ENCODE peak calls at places on chromosomes 3 and 15, in eight cellular contexts. N, S, A, B, W, E, Y and H are unnamed samples.

GRCh38 chr3:106025151-106025722 is 156.4 kb upstream of the CBLB start:
- DNase-seq in E (peak), S (peak), N (peak), W (no peak), Y (no peak), A (no peak), B (no peak), H (no peak)

GRCh38 chr3:147793841-147794240 is 384.7 kb downstream of the ZIC1 start:
- DNase-seq in W (no peak), S (no peak), E (no peak), A (no peak), B (no peak), N (no peak), Y (no peak), H (no peak)

GRCh38 chr3:71117572-71118247 is 465.8 kb downstream of the FOXP1 start:
- DNase-seq in W (no peak), Y (no peak), A (no peak), B (no peak), S (no peak), E (peak), N (no peak), H (no peak)

GRCh38 chr3:51330046-51330445 is 55.0 kb upstream of the MANF start:
- DNase-seq in S (no peak), A (no peak), E (no peak), N (no peak), B (no peak), W (no peak), Y (no peak), H (no peak)

GRCh38 chr3:193912621-193913178 is 223.2 kb upstream of the HES1 start:
- DNase-seq in A (no peak), W (no peak), N (no peak), E (no peak), B (no peak), Y (no peak), S (no peak), H (no peak)

GRCh38 chr15:67199391-67199790 is 55.1 kb downstream of the AAGAB start:
- DNase-seq in N (no peak), S (no peak), E (no peak), W (no peak), A (no peak), Y (no peak), B (no peak), H (no peak)

GRCh38 chr3:14913926-14914776 is 33.2 kb upstream of the NR2C2 start:
- DNase-seq in S (no peak), Y (no peak), B (no peak), W (peak), E (no peak), A (no peak), N (no peak), H (no peak)

GRCh38 chr15:60760646-60761504 is 281.9 kb upstream of the ICE2 start:
- DNase-seq in S (no peak), N (no peak), E (no peak), A (no peak), Y (peak), B (no peak), W (no peak), H (no peak)

GRCh38 chr3:43505351-43505750 is 116.5 kb downstream of the ANO10 start:
- DNase-seq in B (no peak), N (no peak), S (no peak), W (no peak), Y (no peak), E (no peak), A (no peak), H (no peak)

GRCh38 chr3:70771426-70772147 is 459.1 kb upstream of the MDFIC2 start:
- DNase-seq in A (no peak), E (no peak), B (no peak), Y (no peak), W (no peak), S (no peak), N (peak), H (no peak)

GRCh38 chr3:44045476-44046275 is 196.0 kb upstream of the TOPAZ1 start:
- DNase-seq in S (peak), E (peak), N (no peak), Y (no peak), B (no peak), A (no peak), W (no peak), H (no peak)

GRCh38 chr3:182980204-182981037 is at the start of gene DCUN1D1:
- DNase-seq in A (peak), Y (peak), N (peak), W (peak), E (peak), S (peak), B (peak), H (peak)